ENCODE peak calls at places on chromosomes 3 and 15, in eight cellular contexts. One of them, this sample, is unnamed.

GRCh38 chr15:58042006-58042405 is 23.5 kb downstream of the ALDH1A2 start:
- DNase-seq in upper lobe of right lung: no peak
- DNase-seq in GM12878: no peak
- DNase-seq in hepatocyte: no peak
- DNase-seq in colonic mucosa: no peak
- DNase-seq in heart left ventricle: no peak
- DNase-seq in GM23248: no peak
- DNase-seq in psoas muscle: no peak
- DNase-seq in this sample: no peak

GRCh38 chr15:69414702-69415161 is 583 bp downstream of the KIF23 start:
- DNase-seq in GM12878: no peak
- DNase-seq in psoas muscle: no peak
- DNase-seq in colonic mucosa: peak; percentile 37
- DNase-seq in upper lobe of right lung: no peak
- DNase-seq in hepatocyte: peak; percentile 69
- DNase-seq in GM23248: peak; percentile 95
- DNase-seq in heart left ventricle: no peak
- DNase-seq in this sample: no peak

GRCh38 chr3:139267300-139268246 is 76.2 kb upstream of the MRPS22 start:
- DNase-seq in GM23248: no peak
- DNase-seq in heart left ventricle: no peak
- DNase-seq in hepatocyte: no peak
- DNase-seq in psoas muscle: no peak
- DNase-seq in GM12878: no peak
- DNase-seq in upper lobe of right lung: no peak
- DNase-seq in colonic mucosa: no peak
- DNase-seq in this sample: peak; percentile 59

GRCh38 chr3:40723078-40723660 is 198.4 kb downstream of the ZNF621 start:
- DNase-seq in GM23248: no peak
- DNase-seq in hepatocyte: no peak
- DNase-seq in heart left ventricle: no peak
- DNase-seq in upper lobe of right lung: no peak
- DNase-seq in colonic mucosa: no peak
- DNase-seq in psoas muscle: no peak
- DNase-seq in GM12878: no peak
- DNase-seq in this sample: no peak

GRCh38 chr3:72894941-72895552 is 7.2 kb downstream of the GXYLT2 start:
- DNase-seq in hepatocyte: no peak
- DNase-seq in psoas muscle: no peak
- DNase-seq in colonic mucosa: no peak
- DNase-seq in heart left ventricle: no peak
- DNase-seq in GM12878: no peak
- DNase-seq in upper lobe of right lung: no peak
- DNase-seq in GM23248: no peak
- DNase-seq in this sample: no peak

GRCh38 chr15:92391640-92392039 is 2.0 kb upstream of the ST8SIA2 start:
- DNase-seq in GM23248: peak; percentile 44
- DNase-seq in hepatocyte: peak; percentile 53
- DNase-seq in colonic mucosa: no peak
- DNase-seq in heart left ventricle: no peak
- DNase-seq in upper lobe of right lung: no peak
- DNase-seq in GM12878: no peak
- DNase-seq in psoas muscle: no peak
- DNase-seq in this sample: no peak

GRCh38 chr15:63539517-63539916 is 35.1 kb downstream of the USP3 start:
- DNase-seq in upper lobe of right lung: no peak
- DNase-seq in GM23248: no peak
- DNase-seq in heart left ventricle: no peak
- DNase-seq in colonic mucosa: peak; percentile 79
- DNase-seq in hepatocyte: no peak
- DNase-seq in GM12878: no peak
- DNase-seq in psoas muscle: no peak
- DNase-seq in this sample: no peak

GRCh38 chr3:177473184-177473583 is 275.9 kb upstream of the TBL1XR1 start:
- DNase-seq in upper lobe of right lung: no peak
- DNase-seq in GM23248: no peak
- DNase-seq in psoas muscle: no peak
- DNase-seq in heart left ventricle: no peak
- DNase-seq in GM12878: no peak
- DNase-seq in hepatocyte: no peak
- DNase-seq in colonic mucosa: no peak
- DNase-seq in this sample: no peak

GRCh38 chr15:70348581-70349344 is 251.0 kb upstream of the TLE3 start:
- DNase-seq in heart left ventricle: no peak
- DNase-seq in GM23248: peak; percentile 76
- DNase-seq in psoas muscle: no peak
- DNase-seq in upper lobe of right lung: peak; percentile 75
- DNase-seq in GM12878: no peak
- DNase-seq in hepatocyte: no peak
- DNase-seq in colonic mucosa: no peak
- DNase-seq in this sample: no peak

GRCh38 chr3:113695426-113695817 is 1.0 kb downstream of the USF3 start:
- DNase-seq in GM12878: no peak
- DNase-seq in GM23248: no peak
- DNase-seq in psoas muscle: no peak
- DNase-seq in heart left ventricle: no peak
- DNase-seq in hepatocyte: no peak
- DNase-seq in upper lobe of right lung: no peak
- DNase-seq in colonic mucosa: no peak
- DNase-seq in this sample: no peak

GRCh38 chr3:11529281-11529680 is 114.4 kb downstream of the VGLL4 start:
- DNase-seq in psoas muscle: no peak
- DNase-seq in hepatocyte: no peak
- DNase-seq in upper lobe of right lung: no peak
- DNase-seq in colonic mucosa: no peak
- DNase-seq in GM23248: no peak
- DNase-seq in GM12878: no peak
- DNase-seq in heart left ventricle: no peak
- DNase-seq in this sample: no peak

GRCh38 chr3:196322-197153 is at the start of gene CHL1:
- DNase-seq in GM23248: no peak
- DNase-seq in upper lobe of right lung: peak; percentile 52
- DNase-seq in heart left ventricle: no peak
- DNase-seq in colonic mucosa: no peak
- DNase-seq in hepatocyte: peak; percentile 9
- DNase-seq in GM12878: no peak
- DNase-seq in psoas muscle: peak; percentile 51
- DNase-seq in this sample: no peak

GRCh38 chr3:148789156-148789555 is 38.5 kb upstream of the CPB1 start:
- DNase-seq in psoas muscle: no peak
- DNase-seq in heart left ventricle: no peak
- DNase-seq in GM23248: no peak
- DNase-seq in upper lobe of right lung: no peak
- DNase-seq in GM12878: no peak
- DNase-seq in colonic mucosa: no peak
- DNase-seq in hepatocyte: no peak
- DNase-seq in this sample: no peak

GRCh38 chr3:173404156-173404555 is 6.6 kb downstream of the NLGN1 start:
- DNase-seq in psoas muscle: no peak
- DNase-seq in GM12878: no peak
- DNase-seq in hepatocyte: no peak
- DNase-seq in colonic mucosa: no peak
- DNase-seq in upper lobe of right lung: no peak
- DNase-seq in heart left ventricle: no peak
- DNase-seq in GM23248: no peak
- DNase-seq in this sample: no peak

GRCh38 chr3:196163212-196163611 is 48.0 kb downstream of the ZDHHC19 start:
- DNase-seq in GM23248: no peak
- DNase-seq in upper lobe of right lung: no peak
- DNase-seq in hepatocyte: no peak
- DNase-seq in colonic mucosa: no peak
- DNase-seq in GM12878: no peak
- DNase-seq in psoas muscle: peak; percentile 23
- DNase-seq in heart left ventricle: no peak
- DNase-seq in this sample: no peak

GRCh38 chr3:102181202-102181920 is 253.5 kb upstream of the ZPLD1 start:
- DNase-seq in GM12878: no peak
- DNase-seq in psoas muscle: no peak
- DNase-seq in heart left ventricle: no peak
- DNase-seq in upper lobe of right lung: no peak
- DNase-seq in colonic mucosa: no peak
- DNase-seq in hepatocyte: no peak
- DNase-seq in GM23248: peak; percentile 78
- DNase-seq in this sample: no peak

GRCh38 chr3:25468866-25469319 is 40.8 kb downstream of the RARB start:
- DNase-seq in heart left ventricle: peak; percentile 86
- DNase-seq in colonic mucosa: peak; percentile 27
- DNase-seq in hepatocyte: peak; percentile 33
- DNase-seq in upper lobe of right lung: no peak
- DNase-seq in GM23248: peak; percentile 61
- DNase-seq in GM12878: no peak
- DNase-seq in psoas muscle: peak; percentile 85
- DNase-seq in this sample: no peak

GRCh38 chr15:67082007-67082536 is 16.7 kb downstream of the SMAD3 start:
- DNase-seq in hepatocyte: no peak
- DNase-seq in GM23248: no peak
- DNase-seq in upper lobe of right lung: no peak
- DNase-seq in psoas muscle: no peak
- DNase-seq in heart left ventricle: no peak
- DNase-seq in GM12878: no peak
- DNase-seq in colonic mucosa: peak; percentile 81
- DNase-seq in this sample: no peak

DNA sequence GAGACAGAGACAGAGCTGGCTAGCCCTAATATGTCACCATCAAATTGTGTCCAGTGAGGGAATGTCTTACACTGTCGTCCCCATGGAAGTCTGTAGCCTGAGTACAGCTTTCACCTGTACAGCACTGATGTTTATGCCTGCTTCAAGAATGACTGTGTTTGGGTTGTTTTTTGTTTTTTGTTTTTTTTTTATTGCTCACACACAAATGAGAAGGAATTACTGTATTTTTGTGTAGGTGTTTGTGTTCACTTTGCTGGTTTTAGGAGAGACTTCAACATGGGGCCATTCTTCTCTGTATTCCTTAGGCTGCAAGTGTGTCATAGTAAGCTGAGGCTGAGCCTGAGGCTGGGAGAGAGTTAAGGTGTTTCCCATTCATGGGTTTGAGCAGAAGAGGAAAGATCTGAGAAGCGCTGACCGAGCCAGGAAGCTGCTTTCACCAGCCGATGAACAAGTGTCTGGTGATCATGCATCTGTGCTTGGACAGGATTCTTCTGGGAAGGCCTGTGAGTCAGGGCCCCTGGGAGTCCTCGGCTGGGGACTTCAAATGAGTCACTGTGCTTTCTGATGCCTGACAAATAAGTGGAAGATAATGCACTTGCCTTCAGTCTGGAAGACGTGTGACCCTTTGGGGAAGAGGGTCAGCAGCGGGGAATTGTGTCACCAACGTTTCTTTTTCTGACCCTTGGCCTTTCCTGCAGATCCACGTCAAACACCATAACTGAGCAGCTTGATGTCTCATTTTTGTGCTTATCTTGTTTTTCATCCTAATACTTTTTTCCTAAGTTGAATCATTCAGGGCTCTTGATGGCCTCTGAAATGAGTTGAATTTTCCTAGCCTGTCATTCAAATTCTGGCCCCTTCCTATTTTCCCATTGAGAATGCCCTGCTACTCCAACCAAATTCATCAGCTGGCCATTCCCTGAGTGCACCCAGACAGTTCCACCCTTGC is 36.7 kb upstream of the ZBTB38 start:
- DNase-seq in colonic mucosa: no peak
- DNase-seq in psoas muscle: peak; percentile 88
- DNase-seq in GM12878: peak; percentile 69
- DNase-seq in heart left ventricle: peak; percentile 88
- DNase-seq in GM23248: peak; percentile 98
- DNase-seq in upper lobe of right lung: no peak
- DNase-seq in hepatocyte: peak; percentile 84
- DNase-seq in this sample: no peak
- H3K4me1 ChIP-seq in colonic mucosa: peaks cover 17% of the 10 kb centered on the region
- H3K4me1 ChIP-seq in psoas muscle: no peaks in the 10 kb centered on the region
- H3K4me1 ChIP-seq in GM12878: peaks cover 53% of the 10 kb centered on the region
- H3K4me1 ChIP-seq in heart left ventricle: no peaks in the 10 kb centered on the region
- H3K4me1 ChIP-seq in GM23248: peaks cover 41% of the 10 kb centered on the region
- H3K4me1 ChIP-seq in upper lobe of right lung: no peaks in the 10 kb centered on the region
- H3K4me1 ChIP-seq in hepatocyte: peaks cover 38% of the 10 kb centered on the region
- H3K4me1 ChIP-seq in this sample: peaks cover 4% of the 10 kb centered on the region

GRCh38 chr3:49706456-49707112 is 12.9 kb downstream of the AMIGO3 start:
- DNase-seq in GM23248: no peak
- DNase-seq in upper lobe of right lung: no peak
- DNase-seq in colonic mucosa: no peak
- DNase-seq in hepatocyte: no peak
- DNase-seq in GM12878: no peak
- DNase-seq in heart left ventricle: peak; percentile 49
- DNase-seq in psoas muscle: peak; percentile 49
- DNase-seq in this sample: no peak
- H3K27ac ChIP-seq in GM23248: no peak overlapping the region
- H3K27ac ChIP-seq in upper lobe of right lung: no peak overlapping the region
- H3K27ac ChIP-seq in colonic mucosa: no peak overlapping the region
- H3K27ac ChIP-seq in hepatocyte: no peak overlapping the region
- H3K27ac ChIP-seq in GM12878: no peak overlapping the region
- H3K27ac ChIP-seq in heart left ventricle: no peak overlapping the region
- H3K27ac ChIP-seq in psoas muscle: no peak overlapping the region
- H3K27ac ChIP-seq in this sample: no peak overlapping the region

DNA sequence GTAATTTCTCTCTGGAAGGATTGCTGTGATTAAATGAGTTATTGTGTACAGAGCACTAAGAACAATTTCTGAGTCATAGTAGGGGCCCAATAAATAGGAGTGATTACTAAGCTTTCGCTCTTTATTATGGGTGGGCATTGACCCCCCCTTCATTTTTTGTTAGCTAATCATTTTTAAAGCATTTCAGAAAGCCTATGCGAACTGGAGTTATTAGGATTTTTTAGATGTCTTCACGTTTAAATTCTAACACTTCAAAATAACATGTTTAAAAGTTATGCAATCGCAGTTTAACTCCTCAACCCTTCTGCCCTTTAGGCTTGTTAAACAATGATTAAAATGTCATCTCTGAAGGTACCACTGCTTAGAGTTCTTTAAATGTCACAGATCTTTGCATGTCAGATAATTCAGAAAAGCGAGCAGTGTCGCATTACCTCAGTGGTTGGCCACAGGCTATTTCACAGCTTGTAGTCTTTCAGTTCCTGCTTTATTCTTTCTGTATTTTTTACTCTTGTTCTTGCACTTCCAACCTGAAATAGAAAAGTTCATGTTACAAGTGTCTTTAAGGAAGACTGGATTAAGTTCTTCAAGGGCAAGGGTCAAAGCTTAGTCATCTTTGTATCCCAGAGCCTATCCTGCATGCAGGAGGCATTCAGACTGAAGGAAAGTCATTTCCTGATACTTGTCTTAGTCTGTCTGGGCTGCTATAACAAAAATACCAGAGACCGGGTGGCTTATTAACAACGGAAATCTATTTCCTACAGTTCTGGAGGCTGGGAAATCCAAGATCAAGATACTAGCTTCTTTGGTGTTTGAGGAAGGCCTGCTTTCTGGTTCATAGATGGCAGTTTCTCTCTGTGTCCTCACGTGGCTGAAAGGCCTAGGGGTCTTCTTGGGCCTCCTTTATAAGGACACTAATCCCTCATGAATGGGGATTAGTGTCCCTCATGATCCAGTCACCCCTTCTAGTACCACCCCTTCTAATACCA is 103.0 kb downstream of the FNDC3B start:
- DNase-seq in psoas muscle: no peak
- DNase-seq in heart left ventricle: no peak
- DNase-seq in upper lobe of right lung: no peak
- DNase-seq in GM23248: peak; percentile 77
- DNase-seq in colonic mucosa: no peak
- DNase-seq in hepatocyte: peak; percentile 50
- DNase-seq in GM12878: peak; percentile 94
- DNase-seq in this sample: no peak
- H3K4me1 ChIP-seq in psoas muscle: peaks cover 63% of the 10 kb centered on the region
- H3K4me1 ChIP-seq in heart left ventricle: peaks cover 24% of the 10 kb centered on the region
- H3K4me1 ChIP-seq in upper lobe of right lung: peaks cover 58% of the 10 kb centered on the region
- H3K4me1 ChIP-seq in GM23248: peaks cover 59% of the 10 kb centered on the region
- H3K4me1 ChIP-seq in colonic mucosa: peaks cover 14% of the 10 kb centered on the region
- H3K4me1 ChIP-seq in hepatocyte: peaks cover 56% of the 10 kb centered on the region
- H3K4me1 ChIP-seq in GM12878: peaks cover 81% of the 10 kb centered on the region
- H3K4me1 ChIP-seq in this sample: peaks cover 61% of the 10 kb centered on the region

GRCh38 chr15:31934821-31935220 is 95.5 kb upstream of the CHRNA7 start:
- DNase-seq in hepatocyte: no peak
- DNase-seq in GM23248: peak; percentile 13
- DNase-seq in heart left ventricle: no peak
- DNase-seq in colonic mucosa: no peak
- DNase-seq in GM12878: no peak
- DNase-seq in upper lobe of right lung: no peak
- DNase-seq in psoas muscle: no peak
- DNase-seq in this sample: no peak
- H3K27ac ChIP-seq in hepatocyte: no peak overlapping the region
- H3K27ac ChIP-seq in GM23248: no peak overlapping the region
- H3K27ac ChIP-seq in heart left ventricle: no peak overlapping the region
- H3K27ac ChIP-seq in colonic mucosa: no peak overlapping the region
- H3K27ac ChIP-seq in GM12878: no peak overlapping the region
- H3K27ac ChIP-seq in upper lobe of right lung: no peak overlapping the region
- H3K27ac ChIP-seq in psoas muscle: no peak overlapping the region
- H3K27ac ChIP-seq in this sample: no peak overlapping the region

This sample was measured in pancreas.